ENCODE peak calls at places on chromosomes 7 and 10, in four cellular contexts. R is cardiac fibroblast, O is RWPE1, W is chondrocyte. X is an unnamed sample.

GRCh38 chr7:142808802-142809583 is 38.2 kb downstream of the PRSS2 start:
- DNase-seq in R (peak; percentile 33), O (no peak), W (no peak), X (peak; percentile 96)

GRCh38 chr7:91034459-91035368 is 229.5 kb upstream of the FZD1 start:
- DNase-seq in R (peak; percentile 73), O (peak; percentile 7), W (no peak), X (peak; percentile 28)

GRCh38 chr10:102935510-102935909 is 17.4 kb downstream of the CNNM2 start:
- DNase-seq in R (no peak), O (no peak), W (no peak), X (no peak)

GRCh38 chr10:129417164-129417563 is 49.9 kb upstream of the MGMT start:
- DNase-seq in R (peak; percentile 2), O (no peak), W (no peak), X (no peak)

GRCh38 chr7:28700084-28700483 is 258.0 kb downstream of the TRIL start:
- DNase-seq in R (no peak), O (no peak), W (no peak), X (no peak)

GRCh38 chr7:22429386-22429785 is 70.6 kb downstream of the STEAP1B start:
- DNase-seq in R (peak; percentile 27), O (peak; percentile 76), W (no peak), X (no peak)

GRCh38 chr10:83165164-83165563 is 974.1 kb upstream of the GHITM start:
- DNase-seq in R (no peak), O (no peak), W (no peak), X (no peak)

GRCh38 chr10:42932116-42932515 is 144.8 kb upstream of the RET start:
- DNase-seq in R (no peak), O (no peak), W (no peak), X (no peak)

GRCh38 chr7:143510854-143511592 is 33.4 kb downstream of the TAS2R41 start:
- DNase-seq in R (no peak), O (no peak), W (peak; percentile 89), X (no peak)

GRCh38 chr10:100470367-100470766 is 7.6 kb downstream of the WNT8B start:
- DNase-seq in R (peak; percentile 17), O (peak; percentile 25), W (no peak), X (no peak)

GRCh38 chr10:100468322-100468721 is 5.5 kb downstream of the WNT8B start:
- DNase-seq in R (no peak), O (no peak), W (no peak), X (no peak)

DNA sequence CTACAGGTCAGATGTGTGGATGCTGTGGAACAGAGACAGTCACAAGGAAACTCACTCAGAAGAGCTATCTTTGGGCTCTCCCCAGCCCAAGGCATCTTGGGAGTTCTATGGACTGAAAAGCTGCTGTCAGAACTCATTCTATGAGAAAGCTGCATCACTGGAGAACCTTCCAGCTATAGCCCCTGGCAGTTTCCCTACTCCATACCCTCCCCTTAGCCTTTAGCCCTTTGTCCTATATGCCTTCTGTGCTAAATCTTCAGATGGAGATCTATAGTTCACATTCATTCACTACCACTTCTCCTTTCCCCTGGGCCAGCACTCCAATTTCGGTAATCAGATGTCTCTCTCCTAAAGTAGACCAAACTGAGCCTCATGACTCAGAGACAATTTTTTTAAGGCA is 6.9 kb downstream of the WNT8B start:
- DNase-seq in R (no peak), O (no peak), W (no peak), X (no peak)
- TF ChIP-seq CTCF in R (no peak), O (no peak), W (no peak), X (no peak)

DNA sequence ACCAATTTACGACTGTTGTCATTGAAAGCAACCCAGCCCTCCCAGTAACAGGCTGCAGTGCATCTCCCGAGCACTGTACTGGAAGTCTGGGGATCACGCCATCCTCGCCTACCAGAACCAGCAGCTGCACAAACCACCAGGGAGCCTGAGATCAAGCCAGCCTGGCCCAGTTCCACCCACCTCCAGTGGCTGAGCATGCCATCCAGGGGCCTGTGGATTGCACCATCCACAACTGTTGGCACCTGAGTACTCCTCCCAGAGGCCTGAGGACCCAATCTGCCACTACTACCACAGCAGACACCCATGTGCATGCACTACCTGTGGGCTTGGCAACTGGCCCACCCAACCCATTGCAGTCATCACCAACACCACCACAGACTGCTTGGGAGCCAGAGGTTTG is 44.2 kb downstream of the HERPUD2 start:
- DNase-seq in R (no peak), O (no peak), W (no peak), X (no peak)
- TF ChIP-seq CTCF in R (no peak), O (no peak), W (no peak), X (no peak)

GRCh38 chr10:19713800-19714525 is 102.3 kb upstream of the PLXDC2 start:
- DNase-seq in R (no peak), O (no peak), W (no peak), X (no peak)
- TF ChIP-seq CTCF in R (no peak), O (no peak), W (no peak), X (no peak)

GRCh38 chr7:4484545-4484944 is 197.6 kb upstream of the FOXK1 start:
- DNase-seq in R (no peak), O (no peak), W (no peak), X (no peak)

GRCh38 chr7:4483851-4484250 is 198.2 kb upstream of the FOXK1 start:
- DNase-seq in R (no peak), O (no peak), W (no peak), X (no peak)

DNA sequence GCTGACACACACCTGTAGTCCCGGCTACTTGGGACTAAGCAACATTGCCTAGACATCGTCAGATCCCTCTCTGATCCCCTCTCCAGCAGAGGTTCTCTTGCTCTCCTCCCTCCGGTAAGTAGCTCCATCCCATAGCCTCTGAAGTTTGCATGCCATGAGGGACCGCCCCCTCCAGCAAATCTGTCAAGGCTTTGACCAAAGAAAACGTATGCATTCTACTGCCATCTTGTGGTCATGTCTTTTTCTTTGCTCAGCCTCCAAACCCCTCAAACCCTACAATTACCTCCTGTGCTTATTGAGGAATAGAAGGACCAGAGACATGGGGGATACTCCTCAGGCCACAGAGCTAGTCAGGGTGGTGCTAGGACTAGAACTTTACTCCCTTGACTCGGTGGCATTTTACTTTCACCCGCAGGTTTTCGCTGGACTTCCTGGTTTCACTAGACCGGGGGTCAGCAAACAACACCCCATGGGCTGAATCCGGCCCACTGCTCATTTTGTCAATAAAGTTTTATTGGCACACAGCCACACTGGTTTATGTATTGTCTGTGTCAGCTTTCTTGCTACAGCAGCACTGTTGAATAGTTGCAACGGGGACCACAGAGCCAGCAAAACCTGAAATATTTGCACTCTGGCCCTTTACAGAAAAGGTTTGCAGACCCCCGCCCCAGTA is 202.6 kb upstream of the FOXK1 start:
- DNase-seq in R (peak; percentile 79), O (peak; percentile 76), W (no peak), X (no peak)
- TF ChIP-seq CTCF in R (peak; percentile 54), O (peak; percentile 63), W (peak; percentile 79), X (peak; percentile 46)

GRCh38 chr10:46098379-46098778 is 52.3 kb upstream of the MSMB start:
- DNase-seq in R (no peak), O (no peak), W (no peak), X (no peak)
- TF ChIP-seq CTCF in R (no peak), O (no peak), W (no peak), X (no peak)

X was measured in Peyer's patch.